ENCODE peak calls at places on chromosomes 7 and 10, in seven cellular contexts. R is T-helper 17 cell; A is naive thymus-derived CD8-positive, alpha-beta T cell; K is activated naive CD4-positive, alpha-beta T cell; Y is RWPE1; G is activated T-helper 1 cell treated with anti-CD3 and anti-CD28 coated beads, Interleukin-12 subunit alpha, Interleukin-12 subunit beta, Interleukin-2, Interleukin-4 antibody, amounts not matched to agents 30 ng/mL and 10 ng/mL and 1 ng/mL, durations not matched to agents 14 hours and 24 hours and 36 hours; N is NCI-H526. H is an unnamed sample.

GRCh38 chr10:131078131-131078881 is 233.2 kb downstream of the TCERG1L start:
- DNase-seq in R (no peak), A (no peak), K (no peak), Y (no peak), G (no peak), N (no peak), H (no peak)

GRCh38 chr7:26588511-26588910 is 275.9 kb downstream of the SKAP2 start:
- DNase-seq in R (no peak), A (no peak), K (no peak), Y (no peak), G (no peak), N (peak; percentile 15), H (no peak)

GRCh38 chr7:145557805-145558204 is 558.8 kb upstream of the CNTNAP2 start:
- DNase-seq in R (no peak), A (no peak), K (no peak), Y (no peak), G (no peak), N (no peak), H (no peak)

GRCh38 chr10:101029520-101030309 is 1.2 kb downstream of the PDZD7 start:
- DNase-seq in R (no peak), A (no peak), K (no peak), Y (no peak), G (no peak), N (no peak), H (no peak)

GRCh38 chr7:129970816-129971215 is 18.1 kb upstream of the UBE2H start:
- DNase-seq in R (no peak), A (no peak), K (no peak), Y (no peak), G (no peak), N (no peak), H (no peak)

GRCh38 chr10:114173680-114174461 is at the start of gene CCDC186:
- DNase-seq in R (peak; percentile 98), A (peak; percentile 99), K (peak; percentile 98), Y (peak; percentile 99), G (peak; percentile 96), N (peak; percentile 85), H (peak; percentile 87)

GRCh38 chr10:62732841-62733653 is 71.5 kb upstream of the ADO start:
- DNase-seq in R (peak; percentile 42), A (peak; percentile 41), K (peak; percentile 17), Y (peak; percentile 43), G (peak; percentile 64), N (no peak), H (peak; percentile 23)

GRCh38 chr10:70265032-70265689 is 18.6 kb downstream of the NPFFR1 start:
- DNase-seq in R (no peak), A (no peak), K (no peak), Y (peak; percentile 33), G (no peak), N (peak; percentile 6), H (no peak)

GRCh38 chr10:22823109-22823508 is 104.7 kb upstream of the ARMC3 start:
- DNase-seq in R (no peak), A (no peak), K (no peak), Y (peak; percentile 77), G (no peak), N (no peak), H (no peak)

GRCh38 chr7:150924256-150924851 is 53.8 kb downstream of the KCNH2 start:
- DNase-seq in R (no peak), A (no peak), K (no peak), Y (no peak), G (no peak), N (no peak), H (no peak)

GRCh38 chr7:12756841-12757240 is 69.4 kb downstream of the ARL4A start:
- DNase-seq in R (no peak), A (no peak), K (no peak), Y (no peak), G (no peak), N (no peak), H (no peak)

GRCh38 chr7:49669692-49670260 is 103.7 kb upstream of the VWC2 start:
- DNase-seq in R (no peak), A (no peak), K (no peak), Y (no peak), G (no peak), N (no peak), H (no peak)

GRCh38 chr10:72954596-72955569 is at the start of gene PLA2G12B:
- DNase-seq in R (no peak), A (no peak), K (no peak), Y (no peak), G (no peak), N (no peak), H (no peak)

GRCh38 chr10:97759157-97759980 is 12.4 kb downstream of the SFRP5 start:
- DNase-seq in R (peak; percentile 41), A (peak; percentile 54), K (peak; percentile 49), Y (peak; percentile 74), G (peak; percentile 22), N (no peak), H (no peak)

GRCh38 chr7:150378853-150379589 is at the start of gene ZNF775:
- DNase-seq in R (peak; percentile 88), A (peak; percentile 93), K (peak; percentile 90), Y (peak; percentile 99), G (peak; percentile 93), N (peak; percentile 88), H (peak; percentile 68)

GRCh38 chr10:25933653-25934608 is at the start of gene MYO3A:
- DNase-seq in R (no peak), A (no peak), K (no peak), Y (no peak), G (no peak), N (peak; percentile 0), H (no peak)

GRCh38 chr10:1472178-1472577 is 265.1 kb downstream of the ADARB2 start:
- DNase-seq in R (no peak), A (no peak), K (no peak), Y (no peak), G (no peak), N (no peak), H (no peak)

GRCh38 chr7:4739528-4739992 is 35.9 kb upstream of the AP5Z1 start:
- DNase-seq in R (no peak), A (peak; percentile 54), K (peak; percentile 32), Y (no peak), G (no peak), N (no peak), H (no peak)

GRCh38 chr7:47470567-47471357 is 111.1 kb downstream of the TNS3 start:
- DNase-seq in R (no peak), A (no peak), K (no peak), Y (no peak), G (no peak), N (peak; percentile 85), H (no peak)

GRCh38 chr10:71218046-71218832 is 5.9 kb downstream of the UNC5B start:
- DNase-seq in R (no peak), A (no peak), K (no peak), Y (peak; percentile 70), G (no peak), N (peak; percentile 20), H (no peak)

GRCh38 chr10:86047588-86047987 is 319.0 kb downstream of the GRID1 start:
- DNase-seq in R (no peak), A (no peak), K (no peak), Y (no peak), G (no peak), N (no peak), H (no peak)

GRCh38 chr10:110192552-110192951 is 14.9 kb upstream of the MXI1 start:
- DNase-seq in R (no peak), A (no peak), K (no peak), Y (no peak), G (no peak), N (no peak), H (no peak)

GRCh38 chr7:27101906-27102577 is 441 bp downstream of the HOXA2 start:
- DNase-seq in R (no peak), A (no peak), K (no peak), Y (no peak), G (no peak), N (no peak), H (no peak)

GRCh38 chr10:77111611-77112550 is 525.7 kb downstream of the KCNMA1 start:
- DNase-seq in R (no peak), A (peak; percentile 13), K (no peak), Y (peak; percentile 88), G (no peak), N (peak; percentile 28), H (no peak)

GRCh38 chr7:148397985-148398384 is 192.6 kb upstream of the C7orf33 start:
- DNase-seq in R (no peak), A (no peak), K (no peak), Y (no peak), G (no peak), N (no peak), H (no peak)

GRCh38 chr7:98354511-98355249 is 46.2 kb downstream of the BAIAP2L1 start:
- DNase-seq in R (no peak), A (no peak), K (no peak), Y (peak; percentile 89), G (no peak), N (no peak), H (no peak)

GRCh38 chr7:91883676-91884362 is 3.3 kb upstream of the MTERF1 start:
- DNase-seq in R (no peak), A (no peak), K (no peak), Y (no peak), G (no peak), N (peak; percentile 14), H (no peak)

GRCh38 chr7:30647589-30647988 is 34.7 kb downstream of the CRHR2 start:
- DNase-seq in R (no peak), A (no peak), K (no peak), Y (no peak), G (no peak), N (no peak), H (no peak)

GRCh38 chr7:138502023-138502767 is 42.1 kb downstream of the TRIM24 start:
- DNase-seq in R (no peak), A (no peak), K (no peak), Y (no peak), G (no peak), N (no peak), H (no peak)

GRCh38 chr10:123429631-123430257 is 236.4 kb upstream of the GPR26 start:
- DNase-seq in R (no peak), A (no peak), K (no peak), Y (no peak), G (no peak), N (peak; percentile 30), H (no peak)

GRCh38 chr7:92158660-92159575 is 20.0 kb downstream of the LRRD1 start:
- DNase-seq in R (no peak), A (no peak), K (no peak), Y (no peak), G (no peak), N (no peak), H (no peak)

H was measured in KG1.